ENCODE peak calls at places on chromosomes 4 and X, in eight cellular contexts. One of them, this sample, is unnamed. For H3K27me3, the result is how much of the 10 kb centered on the place peaks cover.

GRCh38 chrX:1138476-1138875 is 74.0 kb downstream of the CRLF2 start:
- DNase-seq in left lung: no peak
- DNase-seq in upper lobe of left lung: no peak
- DNase-seq in neural progenitor cell: no peak
- DNase-seq in tibial artery: no peak
- DNase-seq in esophagus squamous epithelium: no peak
- DNase-seq in pancreas: no peak
- DNase-seq in dorsolateral prefrontal cortex: no peak
- DNase-seq in this sample: peak

GRCh38 chrX:43880439-43880838 is 1.8 kb downstream of the MAOB start:
- DNase-seq in left lung: no peak
- DNase-seq in upper lobe of left lung: no peak
- DNase-seq in neural progenitor cell: no peak
- DNase-seq in tibial artery: no peak
- DNase-seq in esophagus squamous epithelium: no peak
- DNase-seq in pancreas: no peak
- DNase-seq in dorsolateral prefrontal cortex: no peak
- DNase-seq in this sample: no peak

GRCh38 chr4:76879731-76880364 is 18.1 kb downstream of the SOWAHB start:
- DNase-seq in left lung: no peak
- DNase-seq in upper lobe of left lung: no peak
- DNase-seq in neural progenitor cell: no peak
- DNase-seq in tibial artery: no peak
- DNase-seq in esophagus squamous epithelium: no peak
- DNase-seq in pancreas: no peak
- DNase-seq in dorsolateral prefrontal cortex: no peak
- DNase-seq in this sample: no peak

GRCh38 chrX:70234355-70234754 is at the start of gene AWAT1:
- DNase-seq in left lung: no peak
- DNase-seq in upper lobe of left lung: no peak
- DNase-seq in neural progenitor cell: no peak
- DNase-seq in tibial artery: no peak
- DNase-seq in esophagus squamous epithelium: no peak
- DNase-seq in pancreas: no peak
- DNase-seq in dorsolateral prefrontal cortex: no peak
- DNase-seq in this sample: no peak

GRCh38 chr4:114758066-114758465 is 159.5 kb downstream of the UGT8 start:
- DNase-seq in left lung: no peak
- DNase-seq in upper lobe of left lung: no peak
- DNase-seq in neural progenitor cell: peak
- DNase-seq in tibial artery: no peak
- DNase-seq in esophagus squamous epithelium: no peak
- DNase-seq in pancreas: no peak
- DNase-seq in dorsolateral prefrontal cortex: no peak
- DNase-seq in this sample: no peak

GRCh38 chr4:157897971-157898370 is 274.9 kb downstream of the GASK1B start:
- DNase-seq in left lung: no peak
- DNase-seq in upper lobe of left lung: no peak
- DNase-seq in neural progenitor cell: no peak
- DNase-seq in tibial artery: no peak
- DNase-seq in esophagus squamous epithelium: no peak
- DNase-seq in pancreas: no peak
- DNase-seq in dorsolateral prefrontal cortex: no peak
- DNase-seq in this sample: no peak

GRCh38 chr4:128322986-128323385 is 35.4 kb upstream of the PGRMC2 start:
- DNase-seq in left lung: no peak
- DNase-seq in upper lobe of left lung: no peak
- DNase-seq in neural progenitor cell: no peak
- DNase-seq in tibial artery: no peak
- DNase-seq in esophagus squamous epithelium: no peak
- DNase-seq in pancreas: no peak
- DNase-seq in dorsolateral prefrontal cortex: no peak
- DNase-seq in this sample: no peak

GRCh38 chrX:9700555-9700954 is 65.1 kb downstream of the GPR143 start:
- DNase-seq in left lung: no peak
- DNase-seq in upper lobe of left lung: no peak
- DNase-seq in neural progenitor cell: no peak
- DNase-seq in tibial artery: no peak
- DNase-seq in esophagus squamous epithelium: no peak
- DNase-seq in pancreas: no peak
- DNase-seq in dorsolateral prefrontal cortex: no peak
- DNase-seq in this sample: no peak

GRCh38 chrX:33831211-33831610 is 300.9 kb downstream of the FAM47A start:
- DNase-seq in left lung: no peak
- DNase-seq in upper lobe of left lung: no peak
- DNase-seq in neural progenitor cell: no peak
- DNase-seq in tibial artery: no peak
- DNase-seq in esophagus squamous epithelium: no peak
- DNase-seq in pancreas: no peak
- DNase-seq in dorsolateral prefrontal cortex: no peak
- DNase-seq in this sample: no peak

GRCh38 chrX:69024931-69025330 is 140.3 kb downstream of the PJA1 start:
- DNase-seq in left lung: peak
- DNase-seq in upper lobe of left lung: peak
- DNase-seq in neural progenitor cell: peak
- DNase-seq in tibial artery: peak
- DNase-seq in esophagus squamous epithelium: no peak
- DNase-seq in pancreas: no peak
- DNase-seq in dorsolateral prefrontal cortex: no peak
- DNase-seq in this sample: peak

GRCh38 chr4:163109967-163110366 is 56.7 kb downstream of the NAF1 start:
- DNase-seq in left lung: no peak
- DNase-seq in upper lobe of left lung: no peak
- DNase-seq in neural progenitor cell: no peak
- DNase-seq in tibial artery: no peak
- DNase-seq in esophagus squamous epithelium: no peak
- DNase-seq in pancreas: no peak
- DNase-seq in dorsolateral prefrontal cortex: no peak
- DNase-seq in this sample: no peak

GRCh38 chr4:180665994-180666818 is 1577.0 kb upstream of the TENM3 start:
- DNase-seq in left lung: no peak
- DNase-seq in upper lobe of left lung: no peak
- DNase-seq in neural progenitor cell: peak
- DNase-seq in tibial artery: no peak
- DNase-seq in esophagus squamous epithelium: no peak
- DNase-seq in pancreas: no peak
- DNase-seq in dorsolateral prefrontal cortex: no peak
- DNase-seq in this sample: no peak

GRCh38 chrX:45322820-45323219 is 122.1 kb upstream of the DIPK2B start:
- DNase-seq in left lung: no peak
- DNase-seq in upper lobe of left lung: no peak
- DNase-seq in neural progenitor cell: no peak
- DNase-seq in tibial artery: no peak
- DNase-seq in esophagus squamous epithelium: no peak
- DNase-seq in pancreas: no peak
- DNase-seq in dorsolateral prefrontal cortex: no peak
- DNase-seq in this sample: no peak

GRCh38 chr4:147340111-147340510 is 140.8 kb upstream of the EDNRA start:
- DNase-seq in left lung: no peak
- DNase-seq in upper lobe of left lung: no peak
- DNase-seq in neural progenitor cell: no peak
- DNase-seq in tibial artery: no peak
- DNase-seq in esophagus squamous epithelium: no peak
- DNase-seq in pancreas: no peak
- DNase-seq in dorsolateral prefrontal cortex: no peak
- DNase-seq in this sample: no peak

GRCh38 chr4:44145868-44146267 is 302.7 kb downstream of the KCTD8 start:
- DNase-seq in left lung: no peak
- DNase-seq in upper lobe of left lung: no peak
- DNase-seq in neural progenitor cell: no peak
- DNase-seq in tibial artery: no peak
- DNase-seq in esophagus squamous epithelium: no peak
- DNase-seq in pancreas: no peak
- DNase-seq in dorsolateral prefrontal cortex: no peak
- DNase-seq in this sample: no peak

GRCh38 chr4:175435437-175435836 is 376.6 kb downstream of the GPM6A start:
- DNase-seq in left lung: no peak
- DNase-seq in upper lobe of left lung: no peak
- DNase-seq in neural progenitor cell: peak
- DNase-seq in tibial artery: no peak
- DNase-seq in esophagus squamous epithelium: no peak
- DNase-seq in pancreas: no peak
- DNase-seq in dorsolateral prefrontal cortex: no peak
- DNase-seq in this sample: no peak

GRCh38 chrX:103441878-103442535 is 65.7 kb downstream of the BEX3 start:
- DNase-seq in left lung: no peak
- DNase-seq in upper lobe of left lung: no peak
- DNase-seq in neural progenitor cell: no peak
- DNase-seq in tibial artery: no peak
- DNase-seq in esophagus squamous epithelium: no peak
- DNase-seq in pancreas: no peak
- DNase-seq in dorsolateral prefrontal cortex: no peak
- DNase-seq in this sample: no peak
- H3K4me3 ChIP-seq in left lung: no peak
- H3K4me3 ChIP-seq in upper lobe of left lung: no peak
- H3K4me3 ChIP-seq in neural progenitor cell: no peak
- H3K4me3 ChIP-seq in tibial artery: no peak
- H3K4me3 ChIP-seq in esophagus squamous epithelium: no peak
- H3K4me3 ChIP-seq in pancreas: no peak
- H3K4me3 ChIP-seq in dorsolateral prefrontal cortex: no peak
- H3K4me3 ChIP-seq in this sample: no peak

DNA sequence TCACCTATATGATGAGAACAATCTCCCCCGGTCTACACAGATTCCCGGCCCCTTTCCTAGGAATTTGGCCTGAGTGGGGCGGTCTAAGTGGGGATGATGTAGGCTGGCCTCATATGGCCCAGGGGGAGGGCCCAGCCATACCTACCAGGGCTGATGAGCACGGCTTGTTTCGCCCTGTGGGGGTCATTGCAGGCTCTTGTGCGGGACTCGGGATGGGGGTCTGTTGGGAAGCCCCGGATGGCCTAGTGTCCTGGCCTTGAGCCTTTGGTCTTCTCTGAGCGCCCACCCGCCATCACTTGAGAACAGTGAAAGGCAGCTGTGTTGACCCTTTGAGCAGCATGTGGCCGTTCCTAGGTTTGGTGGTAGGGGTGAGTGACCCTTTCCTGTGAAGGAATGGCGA is 4.8 kb upstream of the CTAG2 start:
- DNase-seq in left lung: no peak
- DNase-seq in upper lobe of left lung: no peak
- DNase-seq in neural progenitor cell: no peak
- DNase-seq in tibial artery: no peak
- DNase-seq in esophagus squamous epithelium: no peak
- DNase-seq in pancreas: peak
- DNase-seq in dorsolateral prefrontal cortex: no peak
- DNase-seq in this sample: no peak
- TF ChIP-seq CTCF in left lung: no peak
- TF ChIP-seq CTCF in upper lobe of left lung: no peak
- TF ChIP-seq CTCF in neural progenitor cell: no peak
- TF ChIP-seq CTCF in tibial artery: no peak
- TF ChIP-seq CTCF in esophagus squamous epithelium: no peak
- TF ChIP-seq CTCF in pancreas: no peak
- TF ChIP-seq CTCF in dorsolateral prefrontal cortex: no peak
- TF ChIP-seq CTCF in this sample: no peak

GRCh38 chr4:16826397-16826910 is 72.0 kb downstream of the LDB2 start:
- DNase-seq in left lung: no peak
- DNase-seq in upper lobe of left lung: no peak
- DNase-seq in neural progenitor cell: no peak
- DNase-seq in tibial artery: no peak
- DNase-seq in esophagus squamous epithelium: no peak
- DNase-seq in pancreas: no peak
- DNase-seq in dorsolateral prefrontal cortex: no peak
- DNase-seq in this sample: no peak
- H3K27me3 ChIP-seq in left lung: under half
- H3K27me3 ChIP-seq in upper lobe of left lung: under half
- H3K27me3 ChIP-seq in neural progenitor cell: under half
- H3K27me3 ChIP-seq in tibial artery: under half
- H3K27me3 ChIP-seq in esophagus squamous epithelium: under half
- H3K27me3 ChIP-seq in pancreas: under half
- H3K27me3 ChIP-seq in dorsolateral prefrontal cortex: under half
- H3K27me3 ChIP-seq in this sample: under half

GRCh38 chrX:137428777-137429564 is 137.0 kb upstream of the ZIC3 start:
- DNase-seq in left lung: no peak
- DNase-seq in upper lobe of left lung: peak
- DNase-seq in neural progenitor cell: peak
- DNase-seq in tibial artery: no peak
- DNase-seq in esophagus squamous epithelium: no peak
- DNase-seq in pancreas: no peak
- DNase-seq in dorsolateral prefrontal cortex: no peak
- DNase-seq in this sample: no peak
- H3K4me3 ChIP-seq in left lung: peak
- H3K4me3 ChIP-seq in upper lobe of left lung: peak
- H3K4me3 ChIP-seq in neural progenitor cell: peak
- H3K4me3 ChIP-seq in tibial artery: peak
- H3K4me3 ChIP-seq in esophagus squamous epithelium: no peak
- H3K4me3 ChIP-seq in pancreas: no peak
- H3K4me3 ChIP-seq in dorsolateral prefrontal cortex: no peak
- H3K4me3 ChIP-seq in this sample: peak

DNA sequence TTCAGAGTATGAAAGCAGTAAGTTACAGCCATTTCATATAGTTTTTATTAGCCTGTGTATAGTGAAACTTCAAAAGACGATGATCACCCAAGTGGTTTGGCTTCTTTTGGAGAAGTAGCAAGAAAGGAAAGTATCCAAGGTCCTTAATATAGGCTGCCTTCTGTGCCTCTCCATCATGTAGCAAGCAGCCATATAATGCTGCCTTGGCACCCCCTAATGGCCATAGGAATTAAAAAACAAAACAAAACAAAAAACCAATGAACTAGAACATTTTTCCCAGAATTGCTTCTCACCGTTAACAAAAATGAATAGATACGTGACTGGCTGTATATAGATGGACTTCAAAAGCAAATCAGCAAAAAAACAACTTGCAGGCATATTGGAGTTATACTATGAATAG is 18.9 kb downstream of the LAMP2 start:
- DNase-seq in left lung: no peak
- DNase-seq in upper lobe of left lung: no peak
- DNase-seq in neural progenitor cell: peak
- DNase-seq in tibial artery: no peak
- DNase-seq in esophagus squamous epithelium: no peak
- DNase-seq in pancreas: no peak
- DNase-seq in dorsolateral prefrontal cortex: no peak
- DNase-seq in this sample: no peak
- TF ChIP-seq CTCF in left lung: no peak
- TF ChIP-seq CTCF in upper lobe of left lung: no peak
- TF ChIP-seq CTCF in neural progenitor cell: peak
- TF ChIP-seq CTCF in tibial artery: no peak
- TF ChIP-seq CTCF in esophagus squamous epithelium: peak
- TF ChIP-seq CTCF in pancreas: no peak
- TF ChIP-seq CTCF in dorsolateral prefrontal cortex: no peak
- TF ChIP-seq CTCF in this sample: no peak

This sample was measured in psoas muscle.